ENCODE peak calls at places on chromosomes 6 and 20, in four cellular contexts. Q is HCT116, W is HepG2, C is K562. T is an unnamed sample.

GRCh38 chr6:62283359-62283758 is 2.7 kb downstream of the KHDRBS2 start:
- DNase-seq in Q (no peak), W (no peak), C (no peak), T (no peak)

GRCh38 chr6:30615219-30615957 is 1.7 kb downstream of the PPP1R10 start:
- DNase-seq in Q (peak; percentile 75), W (peak; percentile 83), C (no peak), T (no peak)

GRCh38 chr20:51059862-51060261 is 37.0 kb upstream of the KCNG1 start:
- DNase-seq in Q (no peak), W (no peak), C (no peak), T (no peak)

GRCh38 chr20:24823989-24824693 is 124.9 kb upstream of the CST7 start:
- DNase-seq in Q (no peak), W (no peak), C (no peak), T (no peak)

GRCh38 chr6:110039996-110040383 is 61.9 kb downstream of the GPR6 start:
- DNase-seq in Q (peak; percentile 32), W (no peak), C (no peak), T (peak; percentile 30)

GRCh38 chr20:62876826-62877728 is 15.5 kb upstream of the TCFL5 start:
- DNase-seq in Q (no peak), W (no peak), C (no peak), T (no peak)

GRCh38 chr6:18985958-18986357 is 598.8 kb downstream of the RNF144B start:
- DNase-seq in Q (no peak), W (no peak), C (no peak), T (no peak)

GRCh38 chr6:158769696-158770446 is 49.3 kb downstream of the EZR start:
- DNase-seq in Q (no peak), W (no peak), C (no peak), T (no peak)

GRCh38 chr6:134097114-134097707 is 44.8 kb upstream of the SLC2A12 start:
- DNase-seq in Q (peak; percentile 67), W (peak; percentile 69), C (peak; percentile 72), T (peak; percentile 52)

GRCh38 chr20:18388860-18389259 is 78.0 kb downstream of the DZANK1 start:
- DNase-seq in Q (peak; percentile 7), W (peak; percentile 95), C (no peak), T (no peak)

GRCh38 chr6:137894779-137895385 is 27.8 kb downstream of the TNFAIP3 start:
- DNase-seq in Q (no peak), W (no peak), C (no peak), T (no peak)

GRCh38 chr20:63678667-63679465 is 17.6 kb upstream of the TNFRSF6B start:
- DNase-seq in Q (no peak), W (no peak), C (no peak), T (no peak)

GRCh38 chr20:3483309-3483708 is 12.5 kb downstream of the ATRN start:
- DNase-seq in Q (no peak), W (peak; percentile 54), C (no peak), T (no peak)

GRCh38 chr20:34437330-34437986 is 74.4 kb downstream of the ITCH start:
- DNase-seq in Q (no peak), W (no peak), C (no peak), T (no peak)

GRCh38 chr6:85537055-85537494 is 56.6 kb downstream of the SNX14 start:
- DNase-seq in Q (no peak), W (no peak), C (no peak), T (no peak)

GRCh38 chr6:20325641-20326421 is 75.8 kb upstream of the E2F3 start:
- DNase-seq in Q (no peak), W (no peak), C (no peak), T (no peak)

GRCh38 chr6:129615496-129615895 is 94.5 kb downstream of the ARHGAP18 start:
- DNase-seq in Q (no peak), W (no peak), C (no peak), T (no peak)

GRCh38 chr6:28981391-28981832 is 23.7 kb downstream of the ZNF311 start:
- DNase-seq in Q (peak; percentile 48), W (peak; percentile 82), C (no peak), T (no peak)

GRCh38 chr6:99002826-99003225 is 55.1 kb upstream of the FBXL4 start:
- DNase-seq in Q (no peak), W (no peak), C (no peak), T (no peak)

GRCh38 chr20:47055699-47056369 is 161.2 kb downstream of the EYA2 start:
- DNase-seq in Q (no peak), W (no peak), C (no peak), T (no peak)

GRCh38 chr6:306641-307061 is 14.4 kb downstream of the DUSP22 start:
- DNase-seq in Q (no peak), W (no peak), C (no peak), T (no peak)

GRCh38 chr6:153090241-153090930 is 40.7 kb downstream of the RGS17 start:
- DNase-seq in Q (peak; percentile 13), W (no peak), C (no peak), T (peak; percentile 84)

GRCh38 chr20:37775200-37775599 is 81.4 kb downstream of the CTNNBL1 start:
- DNase-seq in Q (no peak), W (no peak), C (no peak), T (no peak)

GRCh38 chr20:37774143-37774542 is 80.3 kb downstream of the CTNNBL1 start:
- DNase-seq in Q (no peak), W (no peak), C (no peak), T (no peak)

GRCh38 chr20:37777556-37777955 is 83.7 kb downstream of the CTNNBL1 start:
- DNase-seq in Q (no peak), W (no peak), C (no peak), T (no peak)

GRCh38 chr20:37776049-37776448 is 82.2 kb downstream of the CTNNBL1 start:
- DNase-seq in Q (no peak), W (no peak), C (no peak), T (no peak)

GRCh38 chr20:37777012-37777411 is 83.2 kb downstream of the CTNNBL1 start:
- DNase-seq in Q (no peak), W (no peak), C (no peak), T (no peak)
- H3K4me1 ChIP-seq in Q (no peaks in the 10 kb centered on the region), W (no peaks in the 10 kb centered on the region), C (no peaks in the 10 kb centered on the region), T (no peaks in the 10 kb centered on the region)

DNA sequence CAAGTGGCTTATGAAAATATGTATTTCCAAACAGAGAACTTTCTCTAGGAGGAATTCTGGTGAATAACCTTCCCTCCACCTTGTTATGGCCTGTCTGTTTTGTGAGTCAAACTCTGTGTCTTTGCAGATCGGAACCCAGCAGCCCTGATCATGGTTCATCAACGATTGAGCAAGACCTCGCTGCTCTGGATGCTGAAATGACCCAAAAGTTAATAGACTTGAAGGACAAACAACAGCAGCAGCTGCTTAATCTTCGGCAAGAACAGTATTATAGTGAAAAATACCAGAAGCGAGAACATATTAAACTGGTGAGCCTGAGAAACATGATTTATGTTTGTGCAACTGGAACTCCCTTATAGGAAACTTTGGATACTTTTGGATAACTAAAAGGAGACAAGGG is 294.5 kb upstream of the PLCB4 start:
- DNase-seq in Q (no peak), W (no peak), C (no peak), T (no peak)
- TF ChIP-seq POLR2AphosphoS5 in Q (no peak), W (no peak), C (no peak), T (no peak)

DNA sequence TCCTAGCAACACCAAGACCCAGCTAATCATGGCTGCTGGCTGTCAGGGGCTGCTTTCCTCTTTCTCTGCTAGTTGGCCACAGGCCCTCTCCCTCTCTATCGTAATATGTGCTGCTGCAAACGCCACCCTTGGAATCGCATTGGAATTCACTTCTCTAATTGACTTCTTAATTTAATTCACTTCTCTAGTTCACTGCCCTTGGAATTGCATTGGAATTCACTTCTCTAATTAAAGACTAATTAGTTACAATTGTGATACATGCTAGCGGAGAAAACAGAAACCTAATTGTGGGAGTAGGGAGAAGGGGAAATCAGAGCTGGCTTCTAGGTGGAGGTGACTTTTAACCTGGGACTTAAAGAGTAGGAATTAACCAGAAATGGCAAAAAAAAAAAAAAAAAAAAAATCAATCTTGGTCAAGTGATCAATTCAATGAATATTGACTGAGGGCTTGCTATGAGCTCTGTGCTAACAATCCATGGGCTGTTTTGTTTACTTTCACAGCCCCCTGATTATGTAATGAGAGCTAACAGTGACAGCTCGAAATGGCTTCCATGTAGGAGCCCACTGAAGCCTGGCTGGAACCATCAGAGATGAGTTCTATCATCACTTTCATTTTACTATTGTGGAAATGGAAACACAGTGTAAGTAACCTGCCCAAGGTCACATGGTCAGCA is 11.3 kb downstream of the ZFP64 start:
- DNase-seq in Q (no peak), W (no peak), C (no peak), T (no peak)
- TF ChIP-seq TCF7L2 in Q (no peak), W (no peak), C (no peak), T (no peak)

GRCh38 chr20:41247523-41248370 is 69.8 kb downstream of the ZHX3 start:
- DNase-seq in Q (no peak), W (no peak), C (no peak), T (no peak)

GRCh38 chr20:41242807-41243206 is 74.7 kb downstream of the ZHX3 start:
- DNase-seq in Q (no peak), W (no peak), C (no peak), T (no peak)

GRCh38 chr20:41248371-41249024 is 69.0 kb downstream of the ZHX3 start:
- DNase-seq in Q (no peak), W (no peak), C (no peak), T (no peak)

GRCh38 chr20:41242352-41242751 is 75.2 kb downstream of the ZHX3 start:
- DNase-seq in Q (no peak), W (peak; percentile 26), C (no peak), T (no peak)

DNA sequence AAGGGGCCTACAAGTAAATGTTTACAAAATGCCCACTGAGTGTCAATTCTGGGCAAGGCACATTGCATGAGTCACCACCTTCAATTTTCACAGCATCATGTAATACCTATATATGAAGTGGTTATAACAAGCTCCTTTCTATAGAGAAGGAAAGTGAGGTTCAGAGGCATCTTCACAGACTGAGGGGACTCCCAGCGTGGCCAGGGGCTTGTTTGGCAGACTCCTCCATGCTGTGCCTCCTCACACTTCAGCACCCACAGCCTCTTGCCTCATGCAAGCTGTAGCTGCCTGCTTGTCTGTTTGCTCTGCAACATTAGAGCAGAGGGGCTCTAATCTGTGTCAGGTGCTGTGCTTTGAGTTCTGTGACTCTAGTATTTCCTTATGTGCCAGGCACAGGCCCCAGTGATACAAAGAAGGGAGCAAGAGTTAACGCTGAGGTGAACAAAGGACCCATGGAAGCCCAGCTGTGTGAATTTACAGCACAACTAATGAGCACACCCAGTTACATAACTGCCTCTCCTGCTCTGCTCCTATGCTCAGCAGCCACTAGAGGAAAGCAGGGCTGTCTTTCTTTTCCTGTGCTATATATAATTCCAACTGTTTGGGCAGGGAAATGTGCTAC is 72.3 kb downstream of the ZHX3 start:
- DNase-seq in Q (no peak), W (peak; percentile 15), C (no peak), T (no peak)
- H3K4me1 ChIP-seq in Q (no peaks in the 10 kb centered on the region), W (peaks cover 12% of the 10 kb centered on the region), C (no peaks in the 10 kb centered on the region), T (no peaks in the 10 kb centered on the region)

GRCh38 chr20:23156842-23157423 is 70.8 kb upstream of the CD93 start:
- DNase-seq in Q (no peak), W (no peak), C (peak; percentile 11), T (no peak)
- TF ChIP-seq POLR2AphosphoS5 in Q (no peak), W (no peak), C (no peak), T (no peak)

DNA sequence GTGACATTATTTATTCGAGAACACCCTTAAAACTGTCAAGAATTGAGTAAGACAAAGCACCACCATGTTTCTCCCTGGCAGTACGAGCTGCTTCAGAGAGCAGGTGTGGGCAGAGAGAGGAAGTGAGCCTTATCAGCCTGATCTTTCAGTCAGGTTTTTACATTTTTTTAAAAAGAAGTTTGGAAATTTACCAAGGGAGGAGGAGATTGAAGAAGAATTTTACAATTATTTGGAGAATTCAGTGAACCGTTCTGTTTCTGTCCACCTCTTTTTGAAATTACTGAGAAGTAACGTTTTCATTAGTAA is 75.5 kb downstream of the ZDHHC14 start:
- DNase-seq in Q (no peak), W (no peak), C (no peak), T (no peak)
- TF ChIP-seq TCF7L2 in Q (no peak), W (no peak), C (no peak), T (no peak)

T was measured in Panc1.